ENCODE peak calls at places on chromosomes 3 and 15, in ten cellular contexts. J is sigmoid colon, O is breast epithelium, T is prostate gland, P is HepG2, C is stomach, V is K562, D is spleen, F is transverse colon, W is endothelial cell of umbilical vein. H is an unnamed sample.

GRCh38 chr15:86879250-86880229 is 799.9 kb downstream of the AGBL1 start:
- DNase-seq in J (no peak), O (no peak), T (no peak), P (no peak), C (no peak), V (no peak), D (no peak), F (no peak), W (no peak), H (no peak)

GRCh38 chr3:111012388-111013248 is 59.0 kb upstream of the NECTIN3 start:
- DNase-seq in J (no peak), O (no peak), T (no peak), P (peak), C (no peak), V (no peak), D (no peak), F (no peak), W (no peak), H (no peak)

GRCh38 chr15:58440922-58441321 is 9.1 kb downstream of the LIPC start:
- DNase-seq in J (no peak), O (no peak), T (peak), P (no peak), C (peak), V (peak), D (no peak), F (peak), W (no peak), H (no peak)

GRCh38 chr3:111598552-111598951 is 3.4 kb upstream of the ZBED2 start:
- DNase-seq in J (no peak), O (no peak), T (peak), P (no peak), C (no peak), V (no peak), D (no peak), F (no peak), W (no peak), H (no peak)

GRCh38 chr3:130601662-130602061 is 84.7 kb downstream of the COL6A6 start:
- DNase-seq in J (no peak), O (no peak), T (no peak), P (no peak), C (no peak), V (no peak), D (no peak), F (no peak), W (no peak), H (no peak)

GRCh38 chr3:170978335-170978745 is 48.2 kb downstream of the SLC2A2 start:
- DNase-seq in J (no peak), O (no peak), T (no peak), P (no peak), C (no peak), V (no peak), D (no peak), F (no peak), W (no peak), H (no peak)

GRCh38 chr3:127211118-127212060 is 18.5 kb downstream of the PRR23E start:
- DNase-seq in J (peak), O (no peak), T (peak), P (no peak), C (no peak), V (no peak), D (no peak), F (no peak), W (no peak), H (peak)

GRCh38 chr3:148226246-148226645 is 471.5 kb upstream of the AGTR1 start:
- DNase-seq in J (no peak), O (no peak), T (no peak), P (no peak), C (no peak), V (no peak), D (no peak), F (no peak), W (no peak), H (no peak)

GRCh38 chr3:72900048-72900447 is 12.2 kb downstream of the GXYLT2 start:
- DNase-seq in J (no peak), O (no peak), T (no peak), P (no peak), C (no peak), V (no peak), D (no peak), F (no peak), W (no peak), H (no peak)

GRCh38 chr3:194104041-194104751 is 31.8 kb upstream of the HES1 start:
- DNase-seq in J (no peak), O (no peak), T (no peak), P (no peak), C (no peak), V (no peak), D (peak), F (no peak), W (no peak), H (peak)

GRCh38 chr3:18716821-18717220 is 291.7 kb upstream of the SATB1 start:
- DNase-seq in J (no peak), O (no peak), T (no peak), P (no peak), C (no peak), V (no peak), D (no peak), F (no peak), W (no peak), H (no peak)

GRCh38 chr3:186380622-186381380 is 18.8 kb upstream of the DGKG start:
- DNase-seq in J (no peak), O (no peak), T (no peak), P (no peak), C (no peak), V (no peak), D (no peak), F (no peak), W (no peak), H (no peak)

GRCh38 chr3:66426135-66426534 is 74.7 kb downstream of the LRIG1 start:
- DNase-seq in J (peak), O (no peak), T (no peak), P (no peak), C (no peak), V (no peak), D (no peak), F (no peak), W (no peak), H (no peak)

DNA sequence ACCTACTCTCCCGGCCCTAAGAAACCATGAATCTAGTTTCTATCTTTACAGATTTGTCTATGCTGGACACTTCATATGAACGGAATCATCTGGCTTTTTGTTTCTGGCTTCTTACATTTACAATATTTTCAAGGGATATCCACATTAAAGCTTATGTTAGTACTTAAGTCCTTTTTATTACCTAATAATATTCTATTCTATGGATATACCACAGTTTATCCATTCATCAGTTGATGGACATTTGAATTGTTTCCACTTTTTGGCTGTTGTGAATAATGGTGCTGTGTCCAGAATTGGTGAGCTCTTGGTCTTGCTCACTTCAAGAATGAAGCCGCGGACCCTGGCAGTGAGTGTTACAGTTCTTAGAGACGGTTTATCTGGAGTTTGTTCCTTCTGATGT is 42.6 kb downstream of the ARHGAP31 start:
- DNase-seq in J (no peak), O (no peak), T (no peak), P (no peak), C (no peak), V (no peak), D (no peak), F (no peak), W (no peak), H (no peak)
- TF ChIP-seq POLR2A in J (no peak), O (no peak), T (no peak), P (no peak), C (no peak), V (no peak), D (no peak), F (no peak), W (no peak), H (no peak)

DNA sequence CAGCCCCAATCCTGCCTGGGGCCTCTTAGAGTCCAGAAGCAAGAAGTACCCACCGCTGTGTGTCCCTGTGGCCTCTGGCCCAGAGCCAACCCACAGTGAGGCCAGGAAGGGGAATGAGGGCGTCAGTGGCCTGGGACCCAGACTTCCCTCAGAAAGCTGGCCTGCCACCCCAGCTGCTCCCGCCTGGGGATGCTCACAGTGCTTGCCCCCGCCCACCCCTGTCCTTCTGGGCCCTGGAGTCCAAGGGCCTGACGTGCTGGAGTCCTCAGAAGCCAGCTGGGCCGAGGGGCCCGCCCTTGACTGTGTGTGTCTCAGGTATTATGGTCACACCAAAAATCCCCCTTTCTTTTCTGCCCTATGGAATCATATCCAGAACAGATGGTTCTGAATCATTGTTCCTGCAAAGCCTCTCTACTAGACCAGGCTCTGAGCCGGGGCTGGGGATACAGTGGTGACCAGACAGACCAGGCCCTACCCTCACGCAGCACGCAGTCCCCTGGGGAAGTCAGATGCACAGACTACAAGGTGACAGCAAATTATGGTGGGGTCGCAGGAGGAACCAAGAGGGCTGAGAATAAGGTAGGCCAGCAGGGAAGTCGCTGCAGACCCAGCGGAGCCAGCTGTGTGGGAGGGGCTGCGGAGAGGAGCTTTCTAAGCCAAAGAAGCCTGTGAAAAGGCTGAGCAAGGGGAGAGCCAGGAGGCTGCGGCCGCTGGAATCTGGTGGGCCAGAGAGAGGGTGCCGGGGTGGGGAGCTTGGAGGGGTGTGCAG is 99.1 kb downstream of the VGLL4 start:
- DNase-seq in J (peak), O (peak), T (no peak), P (peak), C (peak), V (no peak), D (peak), F (no peak), W (no peak), H (peak)
- TF ChIP-seq POLR2AphosphoS5 in J (no peak), O (no peak), T (no peak), P (no peak), C (no peak), V (no peak), D (no peak), F (no peak), W (no peak), H (no peak)

GRCh38 chr15:74428970-74429783 is 4.6 kb downstream of the SEMA7A start:
- DNase-seq in J (no peak), O (no peak), T (no peak), P (no peak), C (no peak), V (no peak), D (no peak), F (no peak), W (no peak), H (no peak)
- H3K4me3 ChIP-seq in J (no peak), O (no peak), T (no peak), P (no peak), C (no peak), V (no peak), D (peak), F (no peak), W (no peak), H (no peak)

GRCh38 chr3:150763841-150764483 is 993 bp upstream of the SIAH2 start:
- DNase-seq in J (peak), O (peak), T (peak), P (peak), C (peak), V (peak), D (peak), F (peak), W (no peak), H (peak)
- TF ChIP-seq POLR2A in J (no peak), O (no peak), T (no peak), P (peak), C (no peak), V (peak), D (no peak), F (peak), W (no peak), H (no peak)